ENCODE peak calls at places on chromosomes 1 and 21, in seven cellular contexts. T is COLO829, O is BE2C, R is uterus, M is stromal cell of bone marrow, Q is fibroblast of villous mesenchyme, K is heart right ventricle. W is an unnamed sample.

GRCh38 chr1:119449964-119450363 is 35.0 kb downstream of the HSD3B2 start:
- DNase-seq in T (no peak), O (no peak), R (no peak), M (no peak), Q (no peak), K (no peak), W (no peak)

GRCh38 chr1:159089184-159089791 is 12.7 kb upstream of the AIM2 start:
- DNase-seq in T (no peak), O (no peak), R (no peak), M (no peak), Q (no peak), K (no peak), W (no peak)

GRCh38 chr21:15793547-15794235 is 63.9 kb downstream of the USP25 start:
- DNase-seq in T (no peak), O (no peak), R (no peak), M (no peak), Q (peak; percentile 47), K (no peak), W (no peak)

GRCh38 chr1:231093158-231093922 is 53.3 kb upstream of the FAM89A start:
- DNase-seq in T (peak; percentile 64), O (no peak), R (no peak), M (peak; percentile 11), Q (no peak), K (no peak), W (no peak)

GRCh38 chr21:37866027-37866426 is 50.2 kb downstream of the KCNJ6 start:
- DNase-seq in T (no peak), O (no peak), R (no peak), M (no peak), Q (no peak), K (no peak), W (no peak)

GRCh38 chr21:28337319-28337718 is 655.4 kb downstream of the LTN1 start:
- DNase-seq in T (peak; percentile 28), O (no peak), R (no peak), M (peak; percentile 65), Q (peak; percentile 77), K (no peak), W (no peak)

GRCh38 chr1:205578780-205579571 is 52.8 kb downstream of the ELK4 start:
- DNase-seq in T (no peak), O (no peak), R (no peak), M (no peak), Q (no peak), K (no peak), W (no peak)

GRCh38 chr1:75720325-75720724 is 4.2 kb upstream of the ACADM start:
- DNase-seq in T (no peak), O (no peak), R (no peak), M (no peak), Q (no peak), K (no peak), W (no peak)

GRCh38 chr1:162663086-162663485 is 30.8 kb downstream of the DDR2 start:
- DNase-seq in T (peak; percentile 71), O (no peak), R (no peak), M (no peak), Q (no peak), K (no peak), W (no peak)